ENCODE peak calls at places on chromosomes 12 and 14, in nine cellular contexts. U is NCI-H1092; B is astrocyte; N is fibroblast of the aortic adventitia; J is stimulated activated naive CD8-positive, alpha-beta T cell treated with anti-CD3 and anti-CD28 coated beads, Interleukin-15, Interleukin-2, amounts not matched to agents 100 U/mL and 50 U/mL, for 24 hours; K is anterior cingulate cortex; E is stromal cell of bone marrow; T is ELR; S is stimulated activated CD4-positive, alpha-beta T cell treated with anti-CD3 and anti-CD28 coated beads, Interleukin-2, amount 100 ng/mL, for 24 hours. L is an unnamed sample.

GRCh38 chr12:20963762-20964161 is 153.3 kb downstream of the SLCO1B3 start:
- DNase-seq in B (no peak), S (no peak), N (no peak), E (no peak), J (no peak), U (no peak), T (no peak), K (no peak), L (no peak)

GRCh38 chr14:68976160-68977067 is 2.7 kb downstream of the ACTN1 start:
- DNase-seq in N (peak; percentile 40), U (no peak), E (no peak), J (no peak), B (no peak), K (peak; percentile 59), S (no peak), T (peak; percentile 43), L (peak; percentile 56)

GRCh38 chr12:117047810-117048584 is 51.2 kb downstream of the TESC start:
- DNase-seq in N (peak; percentile 9), J (no peak), K (no peak), S (no peak), E (no peak), B (peak; percentile 8), T (peak; percentile 47), U (no peak), L (peak; percentile 27)

GRCh38 chr14:41144370-41144769 is 462.3 kb upstream of the LRFN5 start:
- DNase-seq in U (no peak), T (no peak), E (no peak), S (no peak), K (no peak), B (no peak), J (no peak), N (no peak), L (no peak)

GRCh38 chr14:104240426-104241157 is 102.2 kb downstream of the KIF26A start:
- DNase-seq in B (no peak), T (no peak), E (no peak), J (no peak), N (no peak), K (no peak), U (peak; percentile 48), S (no peak), L (no peak)

GRCh38 chr12:53560386-53560785 is 53.1 kb upstream of the NPFF start:
- DNase-seq in B (peak; percentile 91), S (no peak), U (no peak), E (peak; percentile 90), T (peak; percentile 20), N (peak; percentile 97), J (no peak), K (no peak), L (peak; percentile 93)

GRCh38 chr14:90062852-90063539 is 1.2 kb downstream of the KCNK13 start:
- DNase-seq in U (no peak), E (no peak), B (no peak), S (no peak), T (no peak), N (no peak), J (no peak), K (no peak), L (no peak)

GRCh38 chr12:83461326-83461985 is 774.8 kb downstream of the TMTC2 start:
- DNase-seq in K (no peak), N (no peak), J (no peak), U (no peak), T (no peak), S (no peak), E (no peak), B (no peak), L (peak; percentile 70)

GRCh38 chr14:34930591-34931069 is 52.2 kb upstream of the SRP54 start:
- DNase-seq in N (no peak), K (no peak), T (no peak), E (no peak), U (no peak), J (no peak), B (no peak), S (no peak), L (no peak)

GRCh38 chr14:105142651-105143450 is 25.7 kb downstream of the JAG2 start:
- DNase-seq in S (no peak), B (no peak), K (no peak), J (no peak), U (no peak), T (no peak), E (no peak), N (no peak), L (no peak)

GRCh38 chr14:69574266-69574953 is at the start of gene CCDC177:
- DNase-seq in U (peak; percentile 81), B (no peak), K (peak; percentile 63), J (peak; percentile 81), E (no peak), T (peak; percentile 72), S (peak; percentile 83), N (peak; percentile 57), L (peak; percentile 28)

GRCh38 chr14:58488550-58488949 is 61.0 kb downstream of the KIAA0586 start:
- DNase-seq in T (peak; percentile 71), N (peak; percentile 11), J (no peak), E (peak; percentile 13), S (peak; percentile 10), K (no peak), U (no peak), B (peak; percentile 32), L (peak; percentile 57)

GRCh38 chr12:89450922-89451321 is 73.7 kb downstream of the GALNT4 start:
- DNase-seq in J (no peak), S (no peak), K (no peak), T (peak; percentile 66), E (no peak), N (peak; percentile 80), U (no peak), B (peak; percentile 83), L (peak; percentile 87)

GRCh38 chr12:30515351-30515750 is 180.3 kb downstream of the IPO8 start:
- DNase-seq in N (peak; percentile 40), E (no peak), T (peak; percentile 3), B (peak; percentile 27), K (no peak), U (peak; percentile 4), S (no peak), J (no peak), L (peak; percentile 61)

GRCh38 chr14:22481546-22481945 is 107.5 kb downstream of the DAD1 start:
- DNase-seq in E (no peak), T (no peak), S (no peak), K (no peak), U (no peak), N (no peak), B (no peak), J (no peak), L (no peak)

GRCh38 chr12:29599397-29599796 is 101.9 kb upstream of the OVCH1 start:
- DNase-seq in S (no peak), K (no peak), J (no peak), T (no peak), B (no peak), E (peak; percentile 88), U (no peak), N (peak; percentile 36), L (peak; percentile 51)

GRCh38 chr14:35853225-35853624 is 27.1 kb downstream of the BRMS1L start:
- DNase-seq in J (no peak), T (no peak), S (no peak), U (no peak), E (no peak), K (no peak), B (no peak), N (no peak), L (no peak)

GRCh38 chr12:6883252-6883651 is 10.1 kb upstream of the SPSB2 start:
- DNase-seq in N (no peak), J (no peak), E (no peak), U (no peak), K (no peak), B (no peak), T (no peak), S (no peak), L (no peak)

GRCh38 chr12:57372233-57372632 is 58.6 kb downstream of the R3HDM2 start:
- DNase-seq in B (peak; percentile 18), J (no peak), K (no peak), N (peak; percentile 89), U (no peak), S (no peak), T (no peak), E (no peak), L (peak; percentile 33)

GRCh38 chr14:92747701-92748258 is 647 bp downstream of the LGMN start:
- DNase-seq in J (no peak), E (no peak), B (peak; percentile 21), N (peak; percentile 32), U (no peak), T (peak; percentile 41), K (no peak), S (no peak), L (no peak)

GRCh38 chr12:12990700-12991468 is 9.2 kb downstream of the HEBP1 start:
- DNase-seq in S (no peak), K (no peak), T (no peak), E (no peak), B (peak; percentile 24), U (no peak), N (no peak), J (no peak), L (no peak)

GRCh38 chr14:23539209-23539866 is 12.2 kb downstream of the ZFHX2 start:
- DNase-seq in N (peak; percentile 39), K (peak; percentile 30), J (no peak), T (peak; percentile 54), E (no peak), B (no peak), S (no peak), U (peak; percentile 40), L (peak; percentile 46)

GRCh38 chr12:130433411-130433810 is 95.7 kb downstream of the PIWIL1 start:
- DNase-seq in S (no peak), N (no peak), B (no peak), U (no peak), J (no peak), T (no peak), E (no peak), K (no peak), L (no peak)

GRCh38 chr12:114407566-114408411 is 1.8 kb upstream of the TBX5 start:
- DNase-seq in E (no peak), B (no peak), T (peak; percentile 84), S (no peak), K (no peak), J (no peak), N (no peak), U (no peak), L (peak; percentile 87)

GRCh38 chr12:1532367-1532752 is 62.0 kb downstream of the FBXL14 start:
- DNase-seq in K (no peak), B (no peak), E (no peak), U (no peak), N (no peak), J (no peak), S (peak; percentile 8), T (peak; percentile 43), L (no peak)

GRCh38 chr12:128268348-128268725 is 1.4 kb downstream of the TMEM132C start:
- DNase-seq in B (no peak), T (no peak), U (no peak), J (no peak), E (no peak), K (no peak), N (no peak), S (no peak), L (no peak)

GRCh38 chr12:103571286-103571685 is 15.8 kb upstream of the STAB2 start:
- DNase-seq in J (no peak), N (no peak), E (no peak), T (no peak), S (no peak), K (no peak), U (peak; percentile 36), B (no peak), L (peak; percentile 11)

GRCh38 chr14:61764342-61765122 is 2.3 kb downstream of the SNAPC1 start:
- DNase-seq in U (no peak), T (no peak), B (no peak), K (no peak), J (no peak), S (no peak), E (no peak), N (no peak), L (no peak)

GRCh38 chr14:70789361-70789760 is 20.0 kb downstream of the MAP3K9 start:
- DNase-seq in K (no peak), T (peak; percentile 83), N (peak; percentile 35), E (peak; percentile 62), B (peak; percentile 61), S (no peak), J (no peak), U (no peak), L (peak; percentile 78)

GRCh38 chr12:24596768-24597388 is 352.0 kb downstream of the BCAT1 start:
- DNase-seq in J (no peak), E (no peak), N (peak; percentile 65), K (no peak), B (peak; percentile 30), S (no peak), U (peak; percentile 2), T (peak; percentile 69), L (peak; percentile 77)

GRCh38 chr12:105279460-105280056 is 43.6 kb upstream of the APPL2 start:
- DNase-seq in B (no peak), T (no peak), K (no peak), J (peak; percentile 35), E (peak; percentile 13), U (peak; percentile 13), N (peak; percentile 39), S (peak; percentile 32), L (peak; percentile 38)

L was measured in fibroblast of lung.